ENCODE peak calls at places on chromosomes 3 and 15, in seven cellular contexts. Y, R, P, U, O, G and C are unnamed samples.
A peak's percentile ranks its signal among the peaks of the same experiment; 100 is the strongest.

GRCh38 chr3:60579734-60580133 is 671.5 kb downstream of the FHIT start:
- DNase-seq in Y (no peak), R (peak; percentile 36), P (peak; percentile 95), U (no peak), O (no peak), G (no peak), C (no peak)

GRCh38 chr3:167491626-167492025 is 17.8 kb upstream of the SERPINI2 start:
- DNase-seq in Y (no peak), R (no peak), P (no peak), U (no peak), O (no peak), G (no peak), C (no peak)

GRCh38 chr3:157499342-157499963 is 3.8 kb downstream of the VEPH1 start:
- DNase-seq in Y (no peak), R (peak; percentile 82), P (peak; percentile 49), U (peak; percentile 89), O (peak; percentile 14), G (no peak), C (no peak)

GRCh38 chr3:141426404-141427034 is 58.2 kb downstream of the ZBTB38 start:
- DNase-seq in Y (peak; percentile 79), R (peak; percentile 83), P (peak; percentile 82), U (peak; percentile 89), O (peak; percentile 81), G (no peak), C (no peak)

GRCh38 chr15:100596792-100597191 is 5.2 kb downstream of the LINS1 start:
- DNase-seq in Y (no peak), R (no peak), P (peak; percentile 79), U (no peak), O (no peak), G (no peak), C (peak; percentile 83)

GRCh38 chr3:126781889-126782491 is 78.0 kb downstream of the CHCHD6 start:
- DNase-seq in Y (no peak), R (peak; percentile 38), P (peak; percentile 97), U (no peak), O (no peak), G (no peak), C (no peak)

GRCh38 chr3:158713094-158713499 is 19.2 kb downstream of the RARRES1 start:
- DNase-seq in Y (no peak), R (no peak), P (peak; percentile 54), U (no peak), O (no peak), G (no peak), C (no peak)

GRCh38 chr3:45664558-45664957 is 24.6 kb upstream of the SACM1L start:
- DNase-seq in Y (no peak), R (no peak), P (no peak), U (peak; percentile 78), O (no peak), G (peak; percentile 55), C (peak; percentile 82)

GRCh38 chr3:154668835-154669234 is 238.8 kb upstream of the GPR149 start:
- DNase-seq in Y (no peak), R (no peak), P (no peak), U (no peak), O (no peak), G (no peak), C (no peak)

GRCh38 chr3:123778991-123779622 is 105.0 kb downstream of the MYLK start:
- DNase-seq in Y (no peak), R (no peak), P (peak; percentile 85), U (no peak), O (no peak), G (no peak), C (no peak)

GRCh38 chr3:52831500-52832301 is 1.2 kb upstream of the ITIH4 start:
- DNase-seq in Y (peak; percentile 90), R (peak; percentile 62), P (peak; percentile 71), U (peak; percentile 92), O (peak; percentile 80), G (no peak), C (no peak)

GRCh38 chr3:29335438-29335837 is 54.6 kb downstream of the RBMS3 start:
- DNase-seq in Y (peak; percentile 65), R (peak; percentile 92), P (peak; percentile 100), U (peak; percentile 71), O (peak; percentile 59), G (no peak), C (no peak)

GRCh38 chr3:111070772-111071256 is 802 bp upstream of the NECTIN3 start:
- DNase-seq in Y (no peak), R (no peak), P (no peak), U (no peak), O (no peak), G (no peak), C (peak; percentile 4)

GRCh38 chr3:105458518-105459215 is 92.0 kb downstream of the ALCAM start:
- DNase-seq in Y (no peak), R (no peak), P (peak; percentile 91), U (no peak), O (no peak), G (no peak), C (no peak)

GRCh38 chr15:83695246-83695645 is 41.3 kb downstream of the ADAMTSL3 start:
- DNase-seq in Y (no peak), R (no peak), P (no peak), U (no peak), O (no peak), G (no peak), C (no peak)

GRCh38 chr15:22887157-22887951 is 48.9 kb downstream of the NIPA2 start:
- DNase-seq in Y (peak; percentile 37), R (peak; percentile 51), P (peak; percentile 78), U (peak; percentile 36), O (peak; percentile 69), G (no peak), C (no peak)

GRCh38 chr3:12620305-12620704 is 43.6 kb downstream of the RAF1 start:
- DNase-seq in Y (no peak), R (no peak), P (no peak), U (no peak), O (no peak), G (no peak), C (no peak)

GRCh38 chr3:17602126-17602525 is 140.3 kb downstream of the TBC1D5 start:
- DNase-seq in Y (no peak), R (no peak), P (peak; percentile 66), U (no peak), O (no peak), G (no peak), C (no peak)

GRCh38 chr3:58683001-58683845 is 16.6 kb upstream of the FAM3D start:
- DNase-seq in Y (peak; percentile 6), R (no peak), P (peak; percentile 90), U (no peak), O (no peak), G (no peak), C (no peak)

GRCh38 chr3:170908235-170909116 is at the start of gene EIF5A2:
- DNase-seq in Y (peak; percentile 73), R (peak; percentile 97), P (peak; percentile 94), U (peak; percentile 94), O (peak; percentile 96), G (peak; percentile 98), C (peak; percentile 98)

GRCh38 chr3:181487236-181487978 is 224.3 kb upstream of the SOX2 start:
- DNase-seq in Y (no peak), R (no peak), P (no peak), U (no peak), O (no peak), G (peak; percentile 81), C (no peak)

GRCh38 chr15:78715439-78715838 is 74.4 kb upstream of the CHRNB4 start:
- DNase-seq in Y (no peak), R (no peak), P (peak; percentile 42), U (no peak), O (no peak), G (no peak), C (no peak)

GRCh38 chr3:53484979-53485378 is 9.4 kb upstream of the CACNA1D start:
- DNase-seq in Y (no peak), R (no peak), P (no peak), U (no peak), O (no peak), G (no peak), C (no peak)

GRCh38 chr3:7546219-7546618 is 685.3 kb downstream of the GRM7 start:
- DNase-seq in Y (no peak), R (peak; percentile 29), P (peak; percentile 48), U (peak; percentile 18), O (no peak), G (no peak), C (no peak)

GRCh38 chr3:9897408-9898372 is 5.0 kb upstream of the IL17RE start:
- DNase-seq in Y (no peak), R (peak; percentile 85), P (peak; percentile 68), U (peak; percentile 82), O (no peak), G (no peak), C (no peak)

GRCh38 chr3:120795017-120795648 is 52.6 kb downstream of the GTF2E1 start:
- DNase-seq in Y (peak; percentile 40), R (peak; percentile 77), P (peak; percentile 78), U (peak; percentile 91), O (peak; percentile 74), G (peak; percentile 79), C (peak; percentile 78)

GRCh38 chr3:125670352-125670751 is 75.1 kb upstream of the OSBPL11 start:
- DNase-seq in Y (no peak), R (no peak), P (no peak), U (no peak), O (no peak), G (no peak), C (no peak)
- H3K4me1 ChIP-seq in Y (no peaks in the 10 kb centered on the region), R (no peaks in the 10 kb centered on the region), P (no peaks in the 10 kb centered on the region), U (no peaks in the 10 kb centered on the region), O (no peaks in the 10 kb centered on the region), G (no peaks in the 10 kb centered on the region), C (no peaks in the 10 kb centered on the region)

DNA sequence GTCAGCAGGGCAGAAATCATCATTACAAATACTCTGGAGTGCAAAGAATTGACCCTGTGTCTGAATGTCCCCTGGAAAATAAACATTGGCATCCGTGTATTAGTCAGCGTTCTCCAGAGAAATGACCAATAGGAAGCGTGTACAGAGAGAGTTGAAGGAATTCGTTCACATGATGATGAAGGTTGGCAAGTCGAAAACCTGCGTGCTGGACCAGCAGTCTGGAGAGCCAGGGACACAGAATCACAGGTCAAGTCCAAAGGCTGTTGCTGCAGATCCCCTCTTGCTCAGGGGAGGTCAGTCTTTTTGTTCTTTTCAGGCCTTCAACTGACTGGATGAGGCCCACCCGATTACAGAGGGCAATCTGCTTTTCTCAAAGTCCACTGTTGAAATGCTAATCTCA is 16.6 kb downstream of the GP9 start:
- DNase-seq in Y (no peak), R (no peak), P (peak; percentile 40), U (no peak), O (no peak), G (no peak), C (no peak)
- H3K27ac ChIP-seq in Y (no peak overlapping the region), R (no peak overlapping the region), P (no peak overlapping the region), U (peak overlapping the region; percentile 2), O (no peak overlapping the region), G (no peak overlapping the region), C (no peak overlapping the region)

GRCh38 chr3:160675566-160676124 is 1.3 kb upstream of the ARL14 start:
- DNase-seq in Y (no peak), R (no peak), P (no peak), U (no peak), O (no peak), G (no peak), C (no peak)
- H3K4me1 ChIP-seq in Y (peaks cover 5% of the 10 kb centered on the region), R (peaks cover 39% of the 10 kb centered on the region), P (peaks cover 6% of the 10 kb centered on the region), U (no peaks in the 10 kb centered on the region), O (no peaks in the 10 kb centered on the region), G (no peaks in the 10 kb centered on the region), C (no peaks in the 10 kb centered on the region)

DNA sequence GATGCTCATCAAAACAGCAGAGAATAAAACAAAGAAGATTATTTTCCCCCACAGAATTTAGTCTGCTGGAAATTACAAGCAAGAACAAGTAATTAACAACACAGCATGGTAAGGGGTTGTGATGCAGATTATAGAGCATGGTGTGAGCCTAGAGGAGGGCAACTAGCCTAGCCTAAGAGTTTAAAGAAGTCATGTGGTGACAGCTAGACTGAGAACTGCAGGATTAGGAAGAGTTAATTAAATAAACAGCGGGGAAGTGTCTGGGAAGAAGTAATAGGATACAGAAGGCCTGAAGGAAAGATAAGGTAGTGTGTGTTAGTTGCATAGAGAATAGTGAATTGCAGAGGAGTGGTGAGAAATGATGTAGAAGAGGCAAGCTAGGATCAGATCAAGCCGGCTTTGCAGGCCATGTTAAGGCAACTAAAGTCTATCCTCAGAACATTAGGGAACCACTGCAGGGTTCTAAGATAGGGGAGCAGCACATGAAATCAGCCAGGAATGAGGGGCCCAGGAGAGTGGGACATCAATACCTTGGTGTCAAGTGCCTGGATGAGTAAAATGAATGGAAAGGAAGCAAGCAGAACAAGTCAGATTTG is 11.9 kb upstream of the PKM start:
- DNase-seq in Y (no peak), R (no peak), P (no peak), U (no peak), O (no peak), G (no peak), C (no peak)
- H3K27ac ChIP-seq in Y (no peak overlapping the region), R (no peak overlapping the region), P (no peak overlapping the region), U (no peak overlapping the region), O (no peak overlapping the region), G (no peak overlapping the region), C (no peak overlapping the region)